ENCODE peak calls at places on chromosomes 2 and 18, in six cellular contexts. R is IMR-90, E is ovary, Y is neural progenitor cell, T is upper lobe of right lung, M is mammary epithelial cell. W is an unnamed sample. For H3K4me1, the result is how much of the 10 kb centered on the place peaks cover.

GRCh38 chr2:8544786-8545631 is 136.8 kb upstream of the ID2 start:
- DNase-seq in R (peak), E (peak), Y (peak), T (peak), M (no peak), W (peak)

GRCh38 chr18:9638886-9639285 is 24.5 kb upstream of the PPP4R1 start:
- DNase-seq in R (no peak), E (no peak), Y (no peak), T (no peak), M (peak), W (no peak)

GRCh38 chr18:56298935-56299334 is 339.5 kb downstream of the TXNL1 start:
- DNase-seq in R (peak), E (no peak), Y (no peak), T (no peak), M (peak), W (no peak)

GRCh38 chr18:69689081-69689759 is 258.5 kb downstream of the CD226 start:
- DNase-seq in R (peak), E (no peak), Y (no peak), T (no peak), M (no peak), W (no peak)

GRCh38 chr2:183579686-183580085 is 455.4 kb downstream of the NUP35 start:
- DNase-seq in R (no peak), E (no peak), Y (no peak), T (no peak), M (no peak), W (no peak)

GRCh38 chr18:427005-427404 is 73.5 kb downstream of the COLEC12 start:
- DNase-seq in R (peak), E (peak), Y (no peak), T (no peak), M (no peak), W (no peak)

GRCh38 chr2:191432121-191432520 is 186.9 kb downstream of the MYO1B start:
- DNase-seq in R (peak), E (no peak), Y (no peak), T (no peak), M (no peak), W (no peak)

GRCh38 chr2:200778038-200778437 is 33.7 kb upstream of the BZW1 start:
- DNase-seq in R (no peak), E (no peak), Y (no peak), T (no peak), M (no peak), W (no peak)

GRCh38 chr18:12076424-12077140 is 17.1 kb upstream of the ANKRD62 start:
- DNase-seq in R (peak), E (no peak), Y (peak), T (peak), M (peak), W (peak)

GRCh38 chr2:172736419-172737174 is 952 bp downstream of the RAPGEF4 start:
- DNase-seq in R (no peak), E (no peak), Y (peak), T (no peak), M (no peak), W (no peak)

GRCh38 chr2:84548303-84548702 is 32.0 kb downstream of the DNAH6 start:
- DNase-seq in R (no peak), E (no peak), Y (no peak), T (no peak), M (no peak), W (no peak)

GRCh38 chr18:11909597-11910026 is 1.5 kb upstream of the MPPE1 start:
- DNase-seq in R (peak), E (peak), Y (no peak), T (no peak), M (peak), W (no peak)

GRCh38 chr2:24238158-24238557 is 63.3 kb downstream of the FAM228A start:
- DNase-seq in R (no peak), E (no peak), Y (no peak), T (no peak), M (no peak), W (no peak)

GRCh38 chr2:24365051-24365450 is 4.7 kb upstream of the ITSN2 start:
- DNase-seq in R (no peak), E (peak), Y (no peak), T (peak), M (peak), W (peak)

GRCh38 chr2:168006538-168006937 is 240.9 kb downstream of the STK39 start:
- DNase-seq in R (no peak), E (no peak), Y (no peak), T (no peak), M (no peak), W (no peak)

GRCh38 chr18:31555971-31556747 is 35.5 kb upstream of the TTR start:
- DNase-seq in R (peak), E (peak), Y (peak), T (no peak), M (peak), W (no peak)

GRCh38 chr2:69306897-69307695 is 79.9 kb downstream of the GFPT1 start:
- DNase-seq in R (peak), E (peak), Y (peak), T (peak), M (peak), W (peak)

GRCh38 chr18:8805552-8805951 is 100.2 kb downstream of the MTCL1 start:
- DNase-seq in R (no peak), E (no peak), Y (no peak), T (no peak), M (no peak), W (no peak)

DNA sequence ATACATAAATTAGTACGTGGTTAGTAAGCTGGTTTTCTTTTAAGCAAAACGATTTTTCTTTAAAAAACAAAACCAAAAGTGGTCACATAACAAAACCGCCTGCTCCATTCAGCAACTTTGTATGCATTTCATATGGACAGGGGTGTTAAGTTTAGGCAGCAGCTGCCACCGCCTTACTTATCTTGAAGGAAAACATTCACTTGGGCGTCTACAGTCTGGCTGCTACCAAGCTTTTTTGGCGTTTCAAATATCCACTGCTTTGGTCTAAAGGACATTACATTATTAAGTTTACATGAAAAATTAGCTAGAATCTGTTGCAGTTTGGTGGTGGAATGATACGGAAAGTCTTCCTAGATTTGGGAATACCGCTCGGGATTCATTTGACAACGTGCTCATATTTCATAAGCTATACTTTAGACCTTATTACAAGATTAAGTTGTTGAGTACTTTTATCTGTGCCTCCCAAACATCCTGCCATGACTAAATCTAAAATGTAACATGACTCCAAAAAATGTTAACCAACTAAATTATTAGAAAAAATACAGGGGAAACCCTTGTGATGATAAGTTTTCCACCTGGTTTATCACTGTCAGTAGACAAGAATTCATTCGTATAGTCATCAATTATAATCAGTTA is 214.8 kb downstream of the NEDD4L start:
- DNase-seq in R (no peak), E (no peak), Y (no peak), T (no peak), M (no peak), W (no peak)
- H3K4me3 ChIP-seq in R (no peak), E (no peak), Y (no peak), T (no peak), M (no peak), W (no peak)

DNA sequence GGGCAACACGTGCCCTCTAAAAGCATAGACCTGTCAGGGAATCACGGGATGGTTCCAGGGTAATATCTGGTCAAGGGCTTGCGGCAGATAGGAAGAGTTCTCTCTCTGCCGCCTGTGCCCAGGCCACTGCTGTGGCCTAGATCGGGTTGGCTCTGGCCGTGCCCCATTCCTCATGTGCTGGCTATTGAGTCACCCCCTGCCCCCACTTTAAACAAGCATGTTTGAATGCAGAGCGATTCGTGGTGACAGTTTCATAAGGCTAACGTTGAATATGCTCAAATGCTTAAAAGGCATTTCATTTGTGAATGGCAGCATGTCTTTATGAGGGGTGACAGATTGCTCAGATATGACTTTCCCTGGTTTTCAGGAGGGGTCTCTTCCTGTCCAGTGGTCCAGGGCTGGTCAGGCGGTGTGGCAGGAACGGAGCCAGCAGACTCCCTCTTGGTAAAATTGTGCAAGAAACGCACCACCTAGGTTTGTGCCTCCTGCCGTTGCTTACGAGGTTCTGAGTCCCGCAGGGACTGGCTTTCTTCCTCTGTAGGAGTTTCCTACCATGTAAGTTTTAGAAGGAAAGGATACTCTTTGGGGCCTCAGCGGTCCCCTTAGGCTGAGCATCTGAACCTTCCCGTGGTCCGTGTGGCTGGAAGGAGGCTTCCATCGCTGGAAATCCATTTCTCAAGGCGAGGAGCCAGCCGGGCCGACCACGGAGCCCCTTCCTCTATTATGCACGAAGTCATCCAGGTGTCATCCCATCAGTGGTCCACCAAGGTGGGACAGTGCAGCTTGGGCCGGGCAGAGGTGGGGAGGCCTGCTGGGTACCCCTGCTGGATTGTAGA is 50.2 kb downstream of the AGAP1 start:
- DNase-seq in R (no peak), E (no peak), Y (no peak), T (peak), M (no peak), W (no peak)
- H3K4me1 ChIP-seq in R (under half), E (under half), Y (under half), T (under half), M (under half), W (under half)

GRCh38 chr2:181224866-181225265 is 232.3 kb upstream of the ITGA4 start:
- DNase-seq in R (no peak), E (no peak), Y (no peak), T (no peak), M (no peak), W (no peak)
- H3K4me3 ChIP-seq in R (no peak), E (no peak), Y (no peak), T (no peak), M (no peak), W (no peak)

GRCh38 chr2:203579730-203580129 is 44.6 kb upstream of the RAPH1 start:
- DNase-seq in R (no peak), E (no peak), Y (no peak), T (no peak), M (no peak), W (no peak)
- H3K4me1 ChIP-seq in R (under half), E (under half), Y (under half), T (under half), M (under half), W (under half)

GRCh38 chr18:2848145-2848878 is 1.5 kb downstream of the EMILIN2 start:
- DNase-seq in R (no peak), E (no peak), Y (no peak), T (no peak), M (no peak), W (no peak)
- H3K4me3 ChIP-seq in R (no peak), E (peak), Y (peak), T (peak), M (no peak), W (no peak)

GRCh38 chr2:97761192-97761591 is 47.8 kb downstream of the ZAP70 start:
- DNase-seq in R (no peak), E (no peak), Y (no peak), T (no peak), M (no peak), W (no peak)

GRCh38 chr2:97766567-97766966 is 53.2 kb downstream of the ZAP70 start:
- DNase-seq in R (no peak), E (no peak), Y (no peak), T (no peak), M (no peak), W (no peak)

GRCh38 chr2:97765933-97766332 is 52.6 kb downstream of the ZAP70 start:
- DNase-seq in R (no peak), E (no peak), Y (no peak), T (no peak), M (no peak), W (no peak)

GRCh38 chr2:97763176-97763845 is 49.9 kb downstream of the ZAP70 start:
- DNase-seq in R (peak), E (no peak), Y (no peak), T (no peak), M (no peak), W (no peak)

DNA sequence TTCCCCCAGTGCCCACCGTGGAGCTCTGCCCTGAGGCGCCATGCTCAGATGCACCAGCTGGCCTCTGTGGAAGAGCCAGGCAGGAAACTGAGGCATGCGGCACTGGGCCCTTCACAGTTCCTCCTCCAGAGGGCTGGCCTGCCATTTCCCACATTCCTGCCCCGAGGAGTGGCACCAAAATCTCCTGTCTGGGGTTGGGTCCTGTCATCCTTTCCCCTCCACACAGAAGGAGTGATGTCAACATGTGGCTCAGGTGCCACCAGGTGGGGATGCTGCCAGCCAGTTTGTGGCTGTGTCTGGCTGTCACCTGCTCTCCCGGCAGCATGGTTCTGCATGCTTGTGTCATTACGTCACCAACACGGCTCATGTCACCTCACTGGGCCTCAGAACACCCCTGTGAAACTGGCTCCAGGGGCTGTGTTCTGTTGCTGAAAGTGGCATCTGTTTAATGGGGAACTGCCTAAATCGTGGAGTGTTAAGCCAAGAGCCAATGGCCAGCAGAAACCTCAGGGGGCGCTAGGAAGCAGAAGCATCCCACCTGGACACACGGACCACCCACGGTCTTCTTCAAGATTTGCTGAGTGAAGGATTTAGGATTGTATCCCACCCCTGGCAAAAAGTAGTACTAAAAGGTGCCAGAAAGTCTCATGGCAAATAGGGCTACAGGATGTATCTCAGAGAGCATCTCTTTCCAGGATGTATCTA is 51.3 kb downstream of the ZAP70 start:
- DNase-seq in R (no peak), E (no peak), Y (no peak), T (no peak), M (no peak), W (no peak)
- H3K4me1 ChIP-seq in R (under half), E (under half), Y (under half), T (under half), M (under half), W (under half)